ENCODE peak calls at places on chromosomes 3 and 15, in four cellular contexts. A is psoas muscle, X is colonic mucosa, Y is BE2C. U is an unnamed sample.

GRCh38 chr15:38398134-38398533 is 55.8 kb upstream of the FAM98B start:
- DNase-seq in A (peak; percentile 67), X (no peak), Y (no peak), U (no peak)

GRCh38 chr3:129836381-129837056 is 57.0 kb downstream of the TMCC1 start:
- DNase-seq in X (no peak), Y (no peak), A (no peak), U (no peak)

GRCh38 chr3:63199606-63200005 is 78.5 kb upstream of the SYNPR start:
- DNase-seq in Y (no peak), X (no peak), A (no peak), U (no peak)

GRCh38 chr3:17055374-17056276 is 170.9 kb downstream of the PLCL2 start:
- DNase-seq in A (no peak), X (no peak), Y (no peak), U (no peak)

GRCh38 chr15:92779874-92780273 is 120.2 kb upstream of the CHD2 start:
- DNase-seq in Y (no peak), X (no peak), A (no peak), U (no peak)

GRCh38 chr3:140896997-140897396 is 44.6 kb upstream of the SLC25A36 start:
- DNase-seq in Y (no peak), X (no peak), A (no peak), U (no peak)

GRCh38 chr3:50194128-50194902 is 2.9 kb downstream of the GNAT1 start:
- DNase-seq in Y (peak; percentile 61), A (peak; percentile 86), X (peak; percentile 63), U (peak; percentile 75)

GRCh38 chr15:48862705-48863104 is 15.2 kb upstream of the EID1 start:
- DNase-seq in Y (peak; percentile 8), A (no peak), X (no peak), U (no peak)

GRCh38 chr15:74007820-74008371 is 13.4 kb downstream of the PML start:
- DNase-seq in A (no peak), X (no peak), Y (no peak), U (no peak)

GRCh38 chr3:72679540-72680198 is 168.6 kb downstream of the SHQ1 start:
- DNase-seq in A (no peak), X (no peak), Y (no peak), U (no peak)

GRCh38 chr15:74866090-74866489 is 7.1 kb downstream of the SCAMP2 start:
- DNase-seq in X (no peak), A (no peak), Y (no peak), U (no peak)

GRCh38 chr3:13420817-13421755 is 964 bp upstream of the NUP210 start:
- DNase-seq in A (peak; percentile 48), Y (no peak), X (peak; percentile 42), U (peak; percentile 74)

GRCh38 chr3:100893108-100893507 is 100.1 kb downstream of the ABI3BP start:
- DNase-seq in Y (no peak), A (no peak), X (no peak), U (peak; percentile 51)

GRCh38 chr3:102512734-102513518 is 78.1 kb downstream of the ZPLD1 start:
- DNase-seq in X (no peak), A (no peak), Y (no peak), U (no peak)

GRCh38 chr3:28018925-28019718 is 222.3 kb upstream of the CMC1 start:
- DNase-seq in X (no peak), Y (no peak), A (no peak), U (no peak)

GRCh38 chr3:10474439-10474723 is 31.0 kb downstream of the ATP2B2 start:
- DNase-seq in X (no peak), Y (no peak), A (no peak), U (no peak)
- H3K27me3 ChIP-seq in X (no peaks in the 10 kb centered on the region), Y (no peaks in the 10 kb centered on the region), A (no peaks in the 10 kb centered on the region), U (peaks cover 16% of the 10 kb centered on the region)

DNA sequence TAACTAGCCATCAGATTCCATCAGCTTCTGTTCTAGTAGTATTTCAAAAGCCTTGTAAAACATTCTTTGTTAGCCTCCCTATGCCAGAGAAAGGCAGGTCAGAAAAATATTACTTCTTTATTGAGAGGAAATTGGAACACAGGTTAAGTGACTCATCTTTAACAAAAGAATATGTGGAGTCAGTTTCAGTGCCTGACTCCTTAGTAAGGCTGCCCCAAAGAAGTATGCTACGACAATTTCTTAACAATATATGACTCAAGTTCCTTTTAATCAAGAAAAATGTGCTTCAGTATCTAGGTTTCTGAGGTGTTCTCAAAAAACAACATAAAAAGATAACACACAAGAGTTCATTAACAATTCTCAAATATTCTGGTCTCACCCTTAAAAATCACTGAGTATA is 139.2 kb downstream of the VPS13C start:
- DNase-seq in A (no peak), X (no peak), Y (no peak), U (no peak)
- H3K36me3 ChIP-seq in A (peaks cover 73% of the 10 kb centered on the region), X (peaks cover 8% of the 10 kb centered on the region), Y (peaks cover 16% of the 10 kb centered on the region), U (peaks cover 78% of the 10 kb centered on the region)

DNA sequence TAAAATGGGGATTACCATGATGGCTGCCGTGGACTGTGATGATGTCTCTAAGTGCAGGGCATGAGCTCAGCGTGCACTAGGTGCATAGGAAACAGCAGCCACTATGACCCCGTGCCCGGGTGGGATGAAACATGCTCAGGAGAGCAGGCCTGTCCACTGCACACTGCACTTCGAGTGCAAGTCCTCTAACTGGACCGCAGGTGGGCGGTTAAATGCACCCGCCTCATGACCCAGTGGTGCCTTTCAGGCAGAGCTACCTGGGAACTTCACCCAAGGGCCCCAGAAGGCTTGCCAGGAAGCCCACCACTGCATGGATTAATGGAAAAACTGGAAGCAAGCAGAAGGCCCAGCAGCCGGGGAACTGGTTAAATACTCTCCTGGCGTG is 34.0 kb downstream of the PRKCD start:
- DNase-seq in X (no peak), Y (no peak), A (no peak), U (no peak)
- H3K4me3 ChIP-seq in X (no peak overlapping the region), Y (no peak overlapping the region), A (no peak overlapping the region), U (no peak overlapping the region)

GRCh38 chr3:14602804-14603644 is 48.5 kb upstream of the CCDC174 start:
- DNase-seq in Y (peak; percentile 23), A (no peak), X (no peak), U (no peak)

GRCh38 chr3:14605070-14605469 is 46.5 kb upstream of the CCDC174 start:
- DNase-seq in X (no peak), Y (no peak), A (no peak), U (no peak)

GRCh38 chr3:14605744-14606143 is 45.8 kb upstream of the CCDC174 start:
- DNase-seq in A (no peak), X (no peak), Y (no peak), U (no peak)

GRCh38 chr3:14606663-14607339 is 44.8 kb upstream of the CCDC174 start:
- DNase-seq in A (no peak), X (no peak), Y (peak; percentile 59), U (no peak)

GRCh38 chr3:14608298-14608697 is 43.3 kb upstream of the CCDC174 start:
- DNase-seq in X (no peak), Y (no peak), A (no peak), U (no peak)
- H3K27me3 ChIP-seq in X (peaks cover 4% of the 10 kb centered on the region), Y (no peaks in the 10 kb centered on the region), A (no peaks in the 10 kb centered on the region), U (peaks cover 15% of the 10 kb centered on the region)

DNA sequence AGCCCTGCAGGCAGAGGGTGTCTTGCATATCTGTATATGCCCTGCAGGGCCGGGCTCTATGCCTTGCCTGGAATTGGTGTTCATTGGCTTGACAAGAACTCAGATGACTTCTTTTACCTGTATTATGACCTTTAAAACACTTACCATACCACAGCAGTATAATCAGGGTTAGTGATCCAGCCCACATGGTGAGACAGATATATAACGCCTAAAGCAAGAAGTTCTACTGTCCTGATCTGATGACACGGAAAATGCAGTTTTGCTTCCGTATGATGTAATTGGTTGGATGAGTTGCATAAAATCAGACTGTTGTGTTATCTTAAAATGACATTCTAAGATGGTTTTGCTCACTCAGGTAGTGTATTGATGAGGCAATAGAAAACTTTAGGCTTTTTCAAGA is 9.4 kb downstream of the CCDC174 start:
- DNase-seq in A (no peak), Y (no peak), X (no peak), U (no peak)
- H3K36me3 ChIP-seq in A (peaks cover 100% of the 10 kb centered on the region), Y (peaks cover 11% of the 10 kb centered on the region), X (peaks cover 25% of the 10 kb centered on the region), U (peaks cover 100% of the 10 kb centered on the region)

GRCh38 chr3:133040696-133041523 is 2.7 kb downstream of the TMEM108 start:
- DNase-seq in Y (peak; percentile 91), A (peak; percentile 81), X (peak; percentile 70), U (peak; percentile 62)

GRCh38 chr3:133038731-133039398 is 674 bp downstream of the TMEM108 start:
- DNase-seq in X (no peak), Y (peak; percentile 46), A (peak; percentile 54), U (peak; percentile 50)

GRCh38 chr3:133037440-133037839 is 751 bp upstream of the TMEM108 start:
- DNase-seq in A (no peak), X (no peak), Y (no peak), U (peak; percentile 78)

GRCh38 chr3:133041524-133041829 is 3.3 kb downstream of the TMEM108 start:
- DNase-seq in X (no peak), Y (no peak), A (no peak), U (no peak)

DNA sequence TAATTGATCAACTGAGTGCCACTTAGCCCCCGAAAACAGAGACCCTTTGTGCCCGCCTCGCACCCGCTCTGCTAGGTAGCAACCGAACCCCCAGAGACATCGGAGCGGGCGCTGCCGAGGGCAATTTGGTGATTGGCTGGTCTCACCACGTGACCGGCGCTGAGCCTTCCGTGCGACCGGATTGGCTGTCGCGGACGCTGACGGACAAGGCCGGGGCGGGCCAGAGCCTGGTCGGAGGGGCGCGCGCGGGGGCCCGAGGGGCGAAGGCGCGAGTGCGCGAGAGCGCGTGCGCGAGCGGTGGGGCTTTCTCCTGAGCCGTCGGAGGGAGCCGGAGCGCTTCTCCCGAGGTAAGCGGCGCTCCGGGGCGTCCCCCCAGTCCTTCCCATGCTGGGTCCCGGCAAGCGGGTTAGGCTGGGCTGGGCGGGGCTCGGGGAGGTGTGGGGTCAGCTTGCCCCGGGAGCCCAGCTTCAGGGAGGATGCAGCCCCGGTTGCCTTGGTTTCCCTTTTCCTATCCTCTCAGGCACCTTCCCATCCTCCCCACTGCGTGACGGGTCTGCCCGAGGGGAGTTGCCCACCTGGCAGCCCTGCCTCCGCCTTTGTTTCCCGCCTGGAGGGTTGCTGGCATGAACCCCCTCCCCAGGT is at the start of gene TMEM108:
- DNase-seq in X (peak; percentile 62), Y (peak; percentile 99), A (peak; percentile 92), U (peak; percentile 88)
- H3K4me3 ChIP-seq in X (peak within 1 kb of the TSS; percentile 31), Y (peak within 1 kb of the TSS; percentile 96), A (peak within 1 kb of the TSS; percentile 91), U (peak within 1 kb of the TSS; percentile 84)

GRCh38 chr3:14552717-14553116 is 12.6 kb upstream of the GRIP2 start:
- DNase-seq in Y (no peak), A (no peak), X (no peak), U (peak; percentile 10)
- H3K27me3 ChIP-seq in Y (no peaks in the 10 kb centered on the region), A (no peaks in the 10 kb centered on the region), X (no peaks in the 10 kb centered on the region), U (peaks cover 26% of the 10 kb centered on the region)